ENCODE peak calls at places on chromosome 12, in ten cellular contexts. One of them, this sample, is unnamed.

GRCh38 chr12:67661311-67662011 is 12.9 kb downstream of the DYRK2 start:
- DNase-seq in fibroblast of gingiva: peak
- DNase-seq in KBM-7: peak
- DNase-seq in posterior cingulate gyrus: no peak
- DNase-seq in KG1: no peak
- DNase-seq in amniotic epithelial cell: peak
- DNase-seq in NCI-H2029 treated with DMSO at 0.1 percent for 48 hours: no peak
- DNase-seq in EL: peak
- DNase-seq in brain pericyte: peak
- DNase-seq in activated naive CD8-positive, alpha-beta T cell treated with anti-CD3 and anti-CD28 coated beads for 36 hours: no peak
- DNase-seq in this sample: no peak

GRCh38 chr12:39272934-39273770 is 169.8 kb downstream of the KIF21A start:
- DNase-seq in brain pericyte: no peak
- DNase-seq in KG1: no peak
- DNase-seq in KBM-7: peak
- DNase-seq in NCI-H2029 treated with DMSO at 0.1 percent for 48 hours: peak
- DNase-seq in posterior cingulate gyrus: no peak
- DNase-seq in amniotic epithelial cell: peak
- DNase-seq in EL: peak
- DNase-seq in fibroblast of gingiva: peak
- DNase-seq in activated naive CD8-positive, alpha-beta T cell treated with anti-CD3 and anti-CD28 coated beads for 36 hours: peak
- DNase-seq in this sample: peak

GRCh38 chr12:54306925-54307731 is 6.3 kb upstream of the NFE2 start:
- DNase-seq in fibroblast of gingiva: no peak
- DNase-seq in EL: peak
- DNase-seq in KBM-7: peak
- DNase-seq in KG1: peak
- DNase-seq in posterior cingulate gyrus: no peak
- DNase-seq in activated naive CD8-positive, alpha-beta T cell treated with anti-CD3 and anti-CD28 coated beads for 36 hours: peak
- DNase-seq in NCI-H2029 treated with DMSO at 0.1 percent for 48 hours: no peak
- DNase-seq in brain pericyte: no peak
- DNase-seq in amniotic epithelial cell: peak
- DNase-seq in this sample: peak

GRCh38 chr12:121996050-121996944 is 25.4 kb upstream of the BCL7A start:
- DNase-seq in amniotic epithelial cell: no peak
- DNase-seq in KG1: no peak
- DNase-seq in NCI-H2029 treated with DMSO at 0.1 percent for 48 hours: no peak
- DNase-seq in EL: no peak
- DNase-seq in KBM-7: no peak
- DNase-seq in brain pericyte: no peak
- DNase-seq in posterior cingulate gyrus: no peak
- DNase-seq in activated naive CD8-positive, alpha-beta T cell treated with anti-CD3 and anti-CD28 coated beads for 36 hours: no peak
- DNase-seq in fibroblast of gingiva: no peak
- DNase-seq in this sample: peak

GRCh38 chr12:115474525-115475353 is 790.8 kb upstream of the TBX3 start:
- DNase-seq in amniotic epithelial cell: no peak
- DNase-seq in posterior cingulate gyrus: no peak
- DNase-seq in KBM-7: no peak
- DNase-seq in EL: no peak
- DNase-seq in NCI-H2029 treated with DMSO at 0.1 percent for 48 hours: no peak
- DNase-seq in KG1: no peak
- DNase-seq in activated naive CD8-positive, alpha-beta T cell treated with anti-CD3 and anti-CD28 coated beads for 36 hours: no peak
- DNase-seq in fibroblast of gingiva: no peak
- DNase-seq in brain pericyte: no peak
- DNase-seq in this sample: no peak

GRCh38 chr12:95790912-95791849 is 617 bp upstream of the NTN4 start:
- DNase-seq in brain pericyte: no peak
- DNase-seq in fibroblast of gingiva: no peak
- DNase-seq in amniotic epithelial cell: peak
- DNase-seq in KBM-7: peak
- DNase-seq in posterior cingulate gyrus: peak
- DNase-seq in EL: peak
- DNase-seq in NCI-H2029 treated with DMSO at 0.1 percent for 48 hours: no peak
- DNase-seq in activated naive CD8-positive, alpha-beta T cell treated with anti-CD3 and anti-CD28 coated beads for 36 hours: peak
- DNase-seq in KG1: peak
- DNase-seq in this sample: no peak

GRCh38 chr12:49019435-49020317 is 1.1 kb upstream of the PRKAG1 start:
- DNase-seq in amniotic epithelial cell: peak
- DNase-seq in NCI-H2029 treated with DMSO at 0.1 percent for 48 hours: no peak
- DNase-seq in KBM-7: peak
- DNase-seq in fibroblast of gingiva: peak
- DNase-seq in activated naive CD8-positive, alpha-beta T cell treated with anti-CD3 and anti-CD28 coated beads for 36 hours: peak
- DNase-seq in EL: peak
- DNase-seq in KG1: peak
- DNase-seq in posterior cingulate gyrus: no peak
- DNase-seq in brain pericyte: no peak
- DNase-seq in this sample: peak

GRCh38 chr12:56885316-56885715 is 48.9 kb downstream of the SDR9C7 start:
- DNase-seq in NCI-H2029 treated with DMSO at 0.1 percent for 48 hours: no peak
- DNase-seq in KBM-7: no peak
- DNase-seq in EL: no peak
- DNase-seq in brain pericyte: no peak
- DNase-seq in fibroblast of gingiva: no peak
- DNase-seq in amniotic epithelial cell: no peak
- DNase-seq in posterior cingulate gyrus: no peak
- DNase-seq in activated naive CD8-positive, alpha-beta T cell treated with anti-CD3 and anti-CD28 coated beads for 36 hours: no peak
- DNase-seq in KG1: no peak
- DNase-seq in this sample: no peak

GRCh38 chr12:108980831-108981618 is 39.8 kb downstream of the SVOP start:
- DNase-seq in KBM-7: no peak
- DNase-seq in fibroblast of gingiva: peak
- DNase-seq in amniotic epithelial cell: peak
- DNase-seq in NCI-H2029 treated with DMSO at 0.1 percent for 48 hours: no peak
- DNase-seq in posterior cingulate gyrus: no peak
- DNase-seq in brain pericyte: no peak
- DNase-seq in KG1: no peak
- DNase-seq in EL: peak
- DNase-seq in activated naive CD8-positive, alpha-beta T cell treated with anti-CD3 and anti-CD28 coated beads for 36 hours: no peak
- DNase-seq in this sample: no peak

GRCh38 chr12:38056701-38057689 is 259.6 kb upstream of the ALG10B start:
- DNase-seq in KBM-7: no peak
- DNase-seq in amniotic epithelial cell: no peak
- DNase-seq in fibroblast of gingiva: no peak
- DNase-seq in brain pericyte: peak
- DNase-seq in NCI-H2029 treated with DMSO at 0.1 percent for 48 hours: no peak
- DNase-seq in EL: peak
- DNase-seq in KG1: no peak
- DNase-seq in posterior cingulate gyrus: no peak
- DNase-seq in activated naive CD8-positive, alpha-beta T cell treated with anti-CD3 and anti-CD28 coated beads for 36 hours: no peak
- DNase-seq in this sample: no peak

GRCh38 chr12:54262403-54262925 is 17.5 kb downstream of the CBX5 start:
- DNase-seq in brain pericyte: no peak
- DNase-seq in KG1: no peak
- DNase-seq in fibroblast of gingiva: peak
- DNase-seq in activated naive CD8-positive, alpha-beta T cell treated with anti-CD3 and anti-CD28 coated beads for 36 hours: no peak
- DNase-seq in NCI-H2029 treated with DMSO at 0.1 percent for 48 hours: no peak
- DNase-seq in posterior cingulate gyrus: no peak
- DNase-seq in amniotic epithelial cell: peak
- DNase-seq in EL: peak
- DNase-seq in KBM-7: peak
- DNase-seq in this sample: peak

GRCh38 chr12:114166360-114166759 is 200.2 kb upstream of the RBM19 start:
- DNase-seq in brain pericyte: no peak
- DNase-seq in posterior cingulate gyrus: peak
- DNase-seq in NCI-H2029 treated with DMSO at 0.1 percent for 48 hours: peak
- DNase-seq in amniotic epithelial cell: peak
- DNase-seq in KBM-7: peak
- DNase-seq in EL: peak
- DNase-seq in fibroblast of gingiva: no peak
- DNase-seq in KG1: no peak
- DNase-seq in activated naive CD8-positive, alpha-beta T cell treated with anti-CD3 and anti-CD28 coated beads for 36 hours: no peak
- DNase-seq in this sample: peak

GRCh38 chr12:115813256-115813655 is 464.2 kb downstream of the MED13L start:
- DNase-seq in KBM-7: no peak
- DNase-seq in posterior cingulate gyrus: no peak
- DNase-seq in NCI-H2029 treated with DMSO at 0.1 percent for 48 hours: no peak
- DNase-seq in activated naive CD8-positive, alpha-beta T cell treated with anti-CD3 and anti-CD28 coated beads for 36 hours: no peak
- DNase-seq in brain pericyte: no peak
- DNase-seq in fibroblast of gingiva: no peak
- DNase-seq in KG1: no peak
- DNase-seq in amniotic epithelial cell: no peak
- DNase-seq in EL: peak
- DNase-seq in this sample: no peak

GRCh38 chr12:57845478-57846284 is 848 bp downstream of the CTDSP2 start:
- DNase-seq in fibroblast of gingiva: peak
- DNase-seq in KG1: no peak
- DNase-seq in KBM-7: peak
- DNase-seq in EL: peak
- DNase-seq in brain pericyte: no peak
- DNase-seq in posterior cingulate gyrus: peak
- DNase-seq in activated naive CD8-positive, alpha-beta T cell treated with anti-CD3 and anti-CD28 coated beads for 36 hours: peak
- DNase-seq in NCI-H2029 treated with DMSO at 0.1 percent for 48 hours: peak
- DNase-seq in amniotic epithelial cell: peak
- DNase-seq in this sample: peak

This sample was measured in Karpas-422.